ENCODE peak calls at places on chromosomes 16 and 17, in four cellular contexts. V, O, Z and G are unnamed samples.

GRCh38 chr17:67833134-67833533 is 7.8 kb downstream of the BPTF start:
- DNase-seq in V (no peak), O (no peak), Z (no peak), G (no peak)

GRCh38 chr16:68264128-68265077 is at the start of gene SLC7A6:
- DNase-seq in V (no peak), O (no peak), Z (peak; percentile 60), G (peak; percentile 91)

GRCh38 chr16:56547949-56548567 is 16.8 kb upstream of the MT4 start:
- DNase-seq in V (no peak), O (no peak), Z (no peak), G (no peak)

GRCh38 chr16:5622234-5622884 is 524.8 kb upstream of the EEF2KMT start:
- DNase-seq in V (no peak), O (no peak), Z (no peak), G (no peak)

GRCh38 chr17:81049973-81050551 is 15.1 kb downstream of the BAIAP2 start:
- DNase-seq in V (no peak), O (no peak), Z (no peak), G (no peak)

GRCh38 chr16:8569650-8570338 is 20.5 kb downstream of the TMEM114 start:
- DNase-seq in V (no peak), O (no peak), Z (no peak), G (no peak)

GRCh38 chr16:17328971-17329370 is 141.8 kb downstream of the XYLT1 start:
- DNase-seq in V (no peak), O (no peak), Z (peak; percentile 67), G (no peak)

GRCh38 chr16:55471448-55472097 is 7.4 kb upstream of the MMP2 start:
- DNase-seq in V (no peak), O (peak; percentile 51), Z (peak; percentile 92), G (no peak)

GRCh38 chr17:7259555-7259889 is 2.8 kb downstream of the CLDN7 start:
- DNase-seq in V (no peak), O (no peak), Z (no peak), G (no peak)

GRCh38 chr17:57640079-57640478 is 105.0 kb downstream of the CCDC182 start:
- DNase-seq in V (no peak), O (no peak), Z (no peak), G (no peak)
- TF ChIP-seq CTCF in V (no peak), O (no peak), Z (no peak), G (no peak)

DNA sequence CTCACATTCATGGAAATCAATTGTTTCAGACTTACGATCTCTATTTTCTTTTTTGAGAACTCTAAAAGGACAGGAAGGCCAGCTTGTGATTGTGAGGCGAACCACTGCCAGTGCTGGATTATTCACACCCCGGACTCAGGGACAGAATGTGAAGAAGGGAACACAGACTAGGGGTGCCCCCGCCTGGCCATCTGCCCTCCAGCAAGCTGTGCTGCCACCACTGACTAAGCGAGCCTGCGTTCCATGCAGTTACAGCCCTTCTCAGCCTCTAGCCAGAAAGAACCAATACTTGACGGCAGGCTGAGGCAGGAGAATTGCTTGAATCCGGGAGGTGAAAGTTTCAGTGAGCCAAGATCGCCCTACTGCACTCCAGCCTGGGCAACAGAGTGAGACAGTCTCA is 2.8 kb downstream of the HAGH start:
- DNase-seq in V (no peak), O (peak; percentile 21), Z (peak; percentile 30), G (peak; percentile 47)
- TF ChIP-seq CTCF in V (no peak), O (peak; percentile 35), Z (no peak), G (no peak)

GRCh38 chr17:36459601-36460000 is 26.9 kb upstream of the ZNHIT3 start:
- DNase-seq in V (no peak), O (no peak), Z (no peak), G (no peak)

GRCh38 chr17:36461330-36462110 is 25.0 kb upstream of the ZNHIT3 start:
- DNase-seq in V (no peak), O (no peak), Z (no peak), G (no peak)

GRCh38 chr17:36463916-36464764 is 22.3 kb upstream of the ZNHIT3 start:
- DNase-seq in V (no peak), O (no peak), Z (peak; percentile 59), G (peak; percentile 65)

GRCh38 chr17:36459045-36459444 is 27.4 kb upstream of the ZNHIT3 start:
- DNase-seq in V (no peak), O (no peak), Z (no peak), G (no peak)

DNA sequence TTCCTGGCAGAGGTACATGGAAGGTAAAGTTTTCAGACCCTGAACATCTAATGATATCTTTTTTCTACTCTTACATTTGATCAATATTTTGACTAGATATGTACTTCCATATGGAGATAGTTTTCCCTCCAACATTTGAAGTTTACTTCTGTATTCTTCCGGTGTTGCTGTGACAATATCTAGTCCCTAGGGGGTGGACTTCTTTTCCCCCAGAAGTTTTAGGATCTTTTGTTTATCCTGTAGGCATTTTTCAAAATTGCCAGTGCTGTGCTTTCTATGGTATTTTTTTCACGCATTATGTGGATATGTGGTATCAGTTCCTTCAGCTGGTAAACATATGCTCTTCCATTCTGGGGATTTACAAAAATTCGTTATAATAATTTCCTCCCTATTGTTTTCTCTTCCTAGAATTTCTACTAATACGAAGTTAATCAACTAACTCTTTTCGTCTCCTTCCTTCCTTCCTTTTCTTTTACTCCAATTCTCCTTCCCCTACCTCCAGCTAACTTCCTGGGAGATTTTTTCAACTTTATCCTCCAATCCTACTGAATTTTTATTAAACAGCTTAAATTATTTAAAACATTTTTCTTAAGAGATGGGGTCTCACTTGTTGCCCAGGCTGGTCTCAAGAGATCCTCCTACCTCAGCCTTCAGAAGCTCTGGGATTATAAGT is 26.1 kb upstream of the ZNHIT3 start:
- DNase-seq in V (no peak), O (no peak), Z (no peak), G (no peak)
- TF ChIP-seq CTCF in V (no peak), O (no peak), Z (no peak), G (no peak)

DNA sequence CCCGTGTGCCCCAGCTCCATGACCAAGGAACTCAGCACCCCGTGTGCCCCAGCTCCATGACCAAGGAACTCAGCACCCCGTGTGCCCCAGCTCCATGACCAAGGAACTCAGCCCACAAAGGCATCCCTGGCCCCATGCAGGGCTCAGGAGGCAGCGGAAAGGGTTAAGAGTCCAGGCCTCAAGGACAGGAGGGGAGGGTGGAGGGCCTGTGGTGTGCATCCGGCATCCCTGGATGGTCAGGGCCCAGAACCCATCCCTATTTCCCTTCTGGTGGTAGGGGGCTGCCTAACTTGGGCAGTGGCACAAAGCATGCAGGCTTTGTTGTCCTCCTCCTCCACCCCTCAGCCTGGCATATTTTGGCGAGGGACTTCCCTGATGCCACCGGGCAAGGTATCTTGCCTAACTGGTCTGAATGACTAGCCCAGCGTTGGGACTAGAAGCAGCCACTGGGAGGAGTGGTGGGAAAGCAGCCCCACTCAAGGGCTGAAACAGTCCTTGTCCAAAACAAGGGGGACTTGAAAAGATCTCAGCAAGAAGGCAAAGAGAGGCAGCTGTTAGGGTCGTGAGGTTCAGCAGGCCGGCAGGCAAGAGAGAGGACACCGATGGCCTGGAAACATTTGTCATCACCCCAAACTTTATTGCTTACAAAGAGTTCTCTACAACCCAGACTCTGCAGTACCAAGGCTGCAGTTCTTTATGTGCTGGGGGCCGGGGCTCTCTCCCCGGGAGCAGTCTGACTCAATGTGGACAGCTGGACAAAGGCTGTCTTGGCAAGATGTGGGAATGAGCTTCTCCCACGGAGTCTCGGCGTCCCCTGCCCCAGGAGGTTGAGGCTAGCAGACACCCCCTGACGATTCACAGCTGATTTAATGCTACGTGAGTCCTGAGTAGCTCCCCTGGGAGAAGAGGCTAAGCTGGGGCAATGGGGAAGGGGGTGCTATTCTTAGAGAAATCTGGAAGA is 902 bp upstream of the SPATA32 start:
- DNase-seq in V (no peak), O (no peak), Z (no peak), G (no peak)
- TF ChIP-seq CTCF in V (no peak), O (peak; percentile 24), Z (no peak), G (no peak)

DNA sequence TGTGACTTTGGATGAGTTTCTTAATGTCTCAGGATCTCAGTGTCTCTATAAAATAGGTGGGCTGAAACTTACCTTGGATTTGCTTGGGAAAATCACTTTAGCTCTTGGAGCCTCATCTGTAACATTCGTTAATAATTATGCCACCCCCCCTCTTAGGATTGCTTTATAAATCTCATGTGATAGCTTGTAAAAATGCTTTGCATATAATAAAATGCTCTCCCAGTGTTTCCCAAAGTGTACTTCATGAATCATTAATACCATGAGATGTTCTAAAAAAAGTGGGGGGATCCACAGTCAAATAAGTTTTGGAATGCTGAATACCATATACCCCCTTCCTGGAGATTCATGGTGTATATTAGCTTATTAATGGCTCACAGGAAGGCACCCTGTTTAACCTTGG is 5.2 kb downstream of the KRT39 start:
- DNase-seq in V (no peak), O (no peak), Z (no peak), G (no peak)
- TF ChIP-seq CTCF in V (no peak), O (no peak), Z (no peak), G (no peak)

GRCh38 chr16:25135239-25135878 is 23.8 kb downstream of the LCMT1 start:
- DNase-seq in V (no peak), O (peak; percentile 63), Z (peak; percentile 44), G (no peak)
- TF ChIP-seq CTCF in V (peak; percentile 48), O (peak; percentile 67), Z (peak; percentile 26), G (no peak)

DNA sequence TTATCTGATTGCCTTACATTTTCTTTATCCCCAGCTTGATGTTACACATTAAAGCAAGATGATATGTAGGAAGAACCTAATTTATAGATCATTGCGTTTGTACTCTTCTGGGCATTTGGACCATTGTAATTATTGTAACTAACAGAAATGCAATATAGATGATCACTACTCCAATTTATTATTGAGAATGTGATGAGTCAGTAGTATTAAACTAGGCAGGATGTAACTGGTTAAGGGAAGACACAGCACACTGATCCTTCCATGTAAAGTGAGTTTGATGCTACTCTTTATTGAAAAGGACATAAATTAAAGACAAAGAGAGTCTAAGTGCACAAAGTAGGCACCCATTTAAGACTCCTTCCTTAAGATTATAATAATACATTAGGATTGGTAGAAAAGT is 223.8 kb downstream of the KIF2B start:
- DNase-seq in V (no peak), O (no peak), Z (no peak), G (no peak)
- TF ChIP-seq CTCF in V (no peak), O (no peak), Z (no peak), G (no peak)